ENCODE peak calls at places on chromosomes 4 and X, in six cellular contexts. V is GM12878, D is K562, T is GM12891, S is H1, L is HepG2. N is an unnamed sample.
A peak's percentile ranks its signal among the peaks of the same experiment; 100 is the strongest.

GRCh38 chr4:127870688-127871087 is 10.0 kb upstream of the PLK4 start:
- DNase-seq in V (no peak), D (peak; percentile 70), T (no peak), S (no peak), L (no peak), N (no peak)

GRCh38 chr4:110854021-110854678 is 231.3 kb upstream of the PITX2 start:
- DNase-seq in V (no peak), D (no peak), T (no peak), S (no peak), L (no peak), N (no peak)

GRCh38 chrX:31499120-31499519 is 427.3 kb upstream of the FTHL17 start:
- DNase-seq in V (no peak), D (no peak), T (no peak), S (no peak), L (no peak), N (no peak)

GRCh38 chrX:11591712-11592351 is 73.9 kb downstream of the ARHGAP6 start:
- DNase-seq in V (no peak), D (no peak), T (no peak), S (no peak), L (no peak), N (no peak)

GRCh38 chrX:39846460-39846859 is 251.3 kb downstream of the BCOR start:
- DNase-seq in V (no peak), D (no peak), T (no peak), S (no peak), L (no peak), N (no peak)

GRCh38 chr4:6416518-6417286 is 55.7 kb downstream of the PPP2R2C start:
- DNase-seq in V (no peak), D (no peak), T (no peak), S (no peak), L (no peak), N (no peak)

GRCh38 chr4:24748758-24749350 is 46.5 kb upstream of the SOD3 start:
- DNase-seq in V (no peak), D (no peak), T (no peak), S (no peak), L (no peak), N (no peak)

GRCh38 chr4:120769227-120769626 is 153.3 kb downstream of the PRDM5 start:
- DNase-seq in V (no peak), D (no peak), T (no peak), S (no peak), L (no peak), N (no peak)

GRCh38 chrX:123274796-123275195 is 90.7 kb downstream of the GRIA3 start:
- DNase-seq in V (no peak), D (no peak), T (no peak), S (no peak), L (no peak), N (no peak)

GRCh38 chr4:8461086-8461485 is 20.5 kb downstream of the TRMT44 start:
- DNase-seq in V (no peak), D (no peak), T (no peak), S (no peak), L (peak; percentile 37), N (no peak)

GRCh38 chr4:127141857-127142256 is 490.9 kb upstream of the INTU start:
- DNase-seq in V (no peak), D (no peak), T (no peak), S (no peak), L (no peak), N (no peak)

GRCh38 chr4:52712991-52713275 is 38.3 kb downstream of the ERVMER34-1 start:
- DNase-seq in V (no peak), D (no peak), T (no peak), S (no peak), L (no peak), N (no peak)

GRCh38 chrX:23756165-23756564 is 13.1 kb upstream of the ACOT9 start:
- DNase-seq in V (peak; percentile 50), D (peak; percentile 84), T (peak; percentile 19), S (no peak), L (peak; percentile 37), N (peak; percentile 40)

GRCh38 chrX:155966876-155967275 is 30.6 kb upstream of the IL9R start:
- DNase-seq in V (peak; percentile 12), D (peak; percentile 76), T (peak; percentile 8), S (no peak), L (peak; percentile 54), N (peak; percentile 3)

GRCh38 chr4:109276482-109277095 is 25.9 kb downstream of the COL25A1 start:
- DNase-seq in V (no peak), D (no peak), T (no peak), S (no peak), L (no peak), N (no peak)

GRCh38 chr4:37970702-37971101 is 10.5 kb downstream of the PTTG2 start:
- DNase-seq in V (no peak), D (peak; percentile 21), T (no peak), S (peak; percentile 54), L (peak; percentile 47), N (no peak)

GRCh38 chr4:186554485-186554884 is 882 bp downstream of the MTNR1A start:
- DNase-seq in V (no peak), D (peak; percentile 42), T (no peak), S (no peak), L (peak; percentile 14), N (no peak)

GRCh38 chr4:77007358-77008230 is 58.0 kb downstream of the SEPTIN11 start:
- DNase-seq in V (no peak), D (no peak), T (no peak), S (no peak), L (no peak), N (no peak)

GRCh38 chr4:158172196-158172557 is 648 bp downstream of the GASK1B start:
- DNase-seq in V (no peak), D (no peak), T (no peak), S (no peak), L (no peak), N (no peak)

GRCh38 chr4:7823416-7823824 is 116.2 kb downstream of the AFAP1 start:
- DNase-seq in V (no peak), D (no peak), T (no peak), S (no peak), L (peak; percentile 66), N (no peak)

GRCh38 chr4:38560763-38561558 is 103.0 kb upstream of the KLF3 start:
- DNase-seq in V (peak; percentile 54), D (no peak), T (peak; percentile 36), S (no peak), L (no peak), N (peak; percentile 22)

GRCh38 chrX:134236690-134237362 is at the start of gene CCDC160:
- DNase-seq in V (no peak), D (no peak), T (peak; percentile 20), S (peak; percentile 19), L (peak; percentile 3), N (no peak)

GRCh38 chr4:174828845-174829701 is at the start of gene GLRA3:
- DNase-seq in V (no peak), D (peak; percentile 81), T (peak; percentile 15), S (peak; percentile 93), L (peak; percentile 11), N (no peak)

GRCh38 chr4:81919238-81919637 is 447.5 kb upstream of the RASGEF1B start:
- DNase-seq in V (no peak), D (peak; percentile 35), T (no peak), S (no peak), L (peak; percentile 21), N (no peak)

GRCh38 chr4:150960818-150961217 is 54.3 kb downstream of the LRBA start:
- DNase-seq in V (no peak), D (peak; percentile 66), T (peak; percentile 15), S (peak; percentile 57), L (peak; percentile 35), N (no peak)

GRCh38 chr4:110012917-110013316 is 100.2 kb downstream of the EGF start:
- DNase-seq in V (no peak), D (no peak), T (no peak), S (no peak), L (no peak), N (no peak)

GRCh38 chrX:84186603-84187358 is 1.2 kb downstream of the RPS6KA6 start:
- DNase-seq in V (no peak), D (no peak), T (no peak), S (no peak), L (no peak), N (no peak)

GRCh38 chrX:129108936-129109335 is 414.4 kb downstream of the SMARCA1 start:
- DNase-seq in V (no peak), D (no peak), T (no peak), S (no peak), L (no peak), N (no peak)

GRCh38 chrX:140500427-140500826 is 4.4 kb downstream of the SOX3 start:
- DNase-seq in V (no peak), D (no peak), T (no peak), S (no peak), L (no peak), N (no peak)

GRCh38 chr4:74197123-74197522 is 39.2 kb downstream of the MTHFD2L start:
- DNase-seq in V (peak; percentile 21), D (no peak), T (no peak), S (no peak), L (no peak), N (no peak)

GRCh38 chrX:46979340-46979739 is 67.1 kb downstream of the JADE3 start:
- DNase-seq in V (no peak), D (no peak), T (no peak), S (no peak), L (no peak), N (no peak)

GRCh38 chrX:87583679-87584078 is 66.1 kb downstream of the KLHL4 start:
- DNase-seq in V (no peak), D (peak; percentile 47), T (no peak), S (peak; percentile 5), L (peak; percentile 3), N (no peak)
- TF ChIP-seq TAF1 in V (no peak), D (no peak), T (no peak), S (no peak), L (no peak), N (no peak)

GRCh38 chrX:154355094-154355775 is 19.2 kb downstream of the FLNA start:
- DNase-seq in V (no peak), D (no peak), T (no peak), S (no peak), L (no peak), N (no peak)
- TF ChIP-seq POLR2AphosphoS5 in V (no peak), D (no peak), T (no peak), S (no peak), L (no peak), N (no peak)

DNA sequence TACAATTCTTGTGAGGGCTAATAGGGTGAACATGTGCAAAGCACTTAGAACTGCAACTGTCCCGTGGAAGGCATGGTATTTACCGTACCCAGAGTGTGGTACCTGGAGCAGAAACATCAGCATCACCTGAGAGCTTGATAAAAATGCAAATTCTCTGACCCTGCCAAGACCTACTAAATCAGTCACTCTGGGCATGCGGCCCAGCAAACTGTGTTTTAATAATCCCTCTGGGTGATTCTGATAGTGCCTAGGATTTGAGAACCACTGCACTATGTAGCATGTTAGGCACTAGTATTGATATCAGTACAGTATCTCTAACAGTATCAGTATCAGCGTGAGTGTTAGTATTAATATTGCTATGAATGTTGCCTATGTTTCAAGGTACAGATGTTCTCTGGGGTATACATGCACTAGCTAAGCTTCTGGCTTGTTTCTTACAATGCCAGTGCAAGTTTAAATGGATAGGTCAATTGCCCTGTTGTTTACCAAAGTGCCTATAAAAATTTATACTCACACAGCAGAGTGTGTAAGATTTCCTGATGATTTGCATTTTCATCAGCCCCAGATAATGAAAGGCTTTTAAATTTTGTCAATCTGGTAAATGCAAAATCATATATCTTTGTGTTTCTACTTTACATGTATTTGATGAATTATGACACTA is 354.0 kb downstream of the HS3ST1 start:
- DNase-seq in V (no peak), D (no peak), T (no peak), S (no peak), L (no peak), N (no peak)
- TF ChIP-seq POLR2A in V (no peak), D (no peak), T (no peak), S (no peak), L (no peak), N (no peak)

GRCh38 chr4:3796960-3797359 is 30.8 kb downstream of the ADRA2C start:
- DNase-seq in V (no peak), D (no peak), T (no peak), S (no peak), L (no peak), N (no peak)
- TF ChIP-seq TAF1 in V (no peak), D (no peak), T (no peak), S (no peak), L (no peak), N (no peak)

N was measured in GM12892.